ENCODE peak calls at places on chromosomes 16 and 17, in eight cellular contexts. C is HEK293T; S is T-helper 1 cell; I is aorta; O is AG20443; P is gastrocnemius medialis; D is activated CD4-positive, alpha-beta T cell treated with anti-CD3 and anti-CD28 coated beads for 36 hours; R is activated T-helper 1 cell treated with Interleukin-2 at 50 U/mL for 16 hours. J is an unnamed sample.

GRCh38 chr16:86133847-86134375 is 234.9 kb downstream of the IRF8 start:
- DNase-seq in O (no peak), R (no peak), S (no peak), P (no peak), C (no peak), D (no peak), I (no peak), J (no peak)

GRCh38 chr17:1034652-1035210 is 37.8 kb downstream of the TIMM22 start:
- DNase-seq in P (no peak), I (no peak), S (no peak), O (no peak), C (no peak), D (no peak), R (no peak), J (no peak)

GRCh38 chr17:49742256-49742655 is 21.7 kb downstream of the FAM117A start:
- DNase-seq in C (no peak), R (no peak), P (no peak), O (no peak), I (no peak), S (no peak), D (no peak), J (no peak)

GRCh38 chr16:24075929-24076716 is 180.0 kb upstream of the CACNG3 start:
- DNase-seq in D (peak), R (no peak), P (no peak), I (no peak), C (no peak), S (no peak), O (no peak), J (peak)

GRCh38 chr17:7886227-7887037 is 2.2 kb upstream of the CHD3 start:
- DNase-seq in O (peak), C (peak), R (peak), D (peak), I (peak), S (peak), P (no peak), J (peak)

GRCh38 chr17:74759243-74759801 is 10.9 kb downstream of the NHERF1 start:
- DNase-seq in O (no peak), C (no peak), I (peak), S (peak), D (peak), P (no peak), R (peak), J (peak)

GRCh38 chr16:72124761-72125634 is 31.4 kb downstream of the DHX38 start:
- DNase-seq in I (peak), S (peak), O (peak), P (peak), D (peak), R (peak), C (peak), J (peak)

GRCh38 chr17:45302649-45303173 is 14.1 kb downstream of the MAP3K14 start:
- DNase-seq in C (no peak), P (peak), O (peak), D (peak), I (no peak), S (no peak), R (no peak), J (no peak)

GRCh38 chr16:50861926-50862325 is 120.0 kb downstream of the CYLD start:
- DNase-seq in P (no peak), D (no peak), S (no peak), C (no peak), R (no peak), O (peak), I (no peak), J (no peak)

GRCh38 chr16:85752511-85753420 is 1.9 kb upstream of the C16orf74 start:
- DNase-seq in R (no peak), I (no peak), O (no peak), S (no peak), D (no peak), P (no peak), C (peak), J (no peak)

GRCh38 chr16:10386517-10387377 is 886 bp downstream of the ATF7IP2 start:
- DNase-seq in O (no peak), I (no peak), R (no peak), C (no peak), D (no peak), P (no peak), S (no peak), J (no peak)

GRCh38 chr17:44039829-44040635 is 25.3 kb upstream of the TMEM101 start:
- DNase-seq in R (no peak), D (no peak), P (peak), I (no peak), S (no peak), C (no peak), O (no peak), J (no peak)

GRCh38 chr16:64165368-64165767 is 956.5 kb downstream of the CDH11 start:
- DNase-seq in D (no peak), S (no peak), R (no peak), C (no peak), O (no peak), I (no peak), P (no peak), J (no peak)

GRCh38 chr16:38941-39892 is 14.2 kb downstream of the POLR3K start:
- DNase-seq in R (peak), I (peak), P (no peak), O (no peak), D (peak), C (no peak), S (peak), J (no peak)

GRCh38 chr16:49350265-49351103 is 23.1 kb upstream of the C16orf78 start:
- DNase-seq in D (peak), R (peak), S (peak), O (peak), C (peak), I (peak), P (peak), J (peak)

GRCh38 chr16:67441289-67441753 is 10.4 kb downstream of the HSD11B2 start:
- DNase-seq in S (no peak), I (peak), O (no peak), P (peak), D (no peak), R (no peak), C (no peak), J (peak)

GRCh38 chr17:32283745-32284207 is 18.1 kb downstream of the RHBDL3 start:
- DNase-seq in R (no peak), O (peak), D (no peak), P (no peak), S (no peak), I (no peak), C (no peak), J (no peak)

GRCh38 chr17:21843951-21844590 is 151.7 kb downstream of the KCNJ18 start:
- DNase-seq in C (no peak), D (no peak), P (no peak), S (no peak), O (no peak), I (no peak), R (no peak), J (no peak)

GRCh38 chr16:22814330-22815105 is 556 bp downstream of the HS3ST2 start:
- DNase-seq in O (no peak), C (no peak), S (no peak), R (no peak), D (no peak), P (no peak), I (no peak), J (no peak)

GRCh38 chr16:1427473-1428461 is 3.1 kb upstream of the PERCC1 start:
- DNase-seq in P (no peak), O (no peak), I (no peak), C (no peak), S (no peak), R (no peak), D (no peak), J (no peak)

GRCh38 chr16:79754081-79754872 is 153.7 kb upstream of the MAF start:
- DNase-seq in R (no peak), D (no peak), S (no peak), P (no peak), O (no peak), I (no peak), C (no peak), J (no peak)

GRCh38 chr17:7393613-7394451 is 493 bp downstream of the PLSCR3 start:
- DNase-seq in S (peak), D (peak), C (no peak), O (peak), P (peak), I (no peak), R (peak), J (peak)

GRCh38 chr16:78686601-78687000 is 587.1 kb downstream of the WWOX start:
- DNase-seq in O (no peak), C (no peak), D (no peak), P (no peak), R (no peak), S (no peak), I (no peak), J (no peak)

GRCh38 chr17:79034931-79035485 is 11.0 kb downstream of the C1QTNF1 start:
- DNase-seq in O (no peak), I (no peak), P (no peak), R (no peak), D (no peak), C (no peak), S (no peak), J (no peak)

GRCh38 chr17:65323055-65323454 is 185.9 kb downstream of the RGS9 start:
- DNase-seq in C (no peak), S (no peak), P (no peak), I (no peak), D (no peak), R (no peak), O (no peak), J (no peak)

GRCh38 chr16:67372664-67373063 is 20.6 kb downstream of the TPPP3 start:
- DNase-seq in C (no peak), I (no peak), O (peak), D (no peak), R (no peak), S (no peak), P (no peak), J (no peak)

GRCh38 chr17:8894673-8895578 is 27.5 kb upstream of the PIK3R6 start:
- DNase-seq in O (peak), P (no peak), C (peak), S (peak), D (peak), I (no peak), R (no peak), J (peak)